ENCODE peak calls at places on chromosomes 5 and 9, in four cellular contexts. F is tibial artery, P is heart left ventricle, X is pancreas. V is an unnamed sample. For H3K4me1, the result is how much of the 10 kb centered on the place peaks cover.

GRCh38 chr9:133457233-133457632 is 2.5 kb upstream of the CACFD1 start:
- DNase-seq in P (no peak), X (no peak), F (no peak), V (no peak)

GRCh38 chr9:89372230-89372816 is 54.0 kb downstream of the SECISBP2 start:
- DNase-seq in P (no peak), F (no peak), X (no peak), V (no peak)

GRCh38 chr5:94618493-94619328 is at the start of the genes KIAA0825 and SLF1:
- DNase-seq in P (peak), F (peak), X (peak), V (peak)

GRCh38 chr9:106890621-106891020 is 27.7 kb downstream of the ZNF462 start:
- DNase-seq in F (no peak), X (no peak), P (no peak), V (no peak)

GRCh38 chr9:37621299-37621934 is 29.0 kb upstream of the TOMM5 start:
- DNase-seq in P (no peak), F (no peak), X (no peak), V (no peak)

GRCh38 chr5:179404321-179405053 is 59.2 kb upstream of the ADAMTS2 start:
- DNase-seq in X (no peak), P (no peak), F (no peak), V (no peak)

GRCh38 chr9:121683652-121684051 is 32.2 kb downstream of the DAB2IP start:
- DNase-seq in F (no peak), P (no peak), X (no peak), V (no peak)

GRCh38 chr5:161544350-161544765 is 2.2 kb downstream of the GABRB2 start:
- DNase-seq in X (peak), F (peak), P (no peak), V (no peak)

GRCh38 chr9:71716138-71716909 is 52.0 kb downstream of the CEMIP2 start:
- DNase-seq in X (no peak), F (no peak), P (no peak), V (no peak)

GRCh38 chr5:115309751-115310370 is 13.4 kb upstream of the CCDC112 start:
- DNase-seq in P (no peak), X (no peak), F (no peak), V (no peak)

GRCh38 chr5:143826909-143827514 is 15.1 kb downstream of the HMHB1 start:
- DNase-seq in F (no peak), X (no peak), P (no peak), V (no peak)

GRCh38 chr5:172569862-172570558 is 71.1 kb upstream of the NEURL1B start:
- DNase-seq in P (no peak), F (no peak), X (no peak), V (no peak)

GRCh38 chr9:72203205-72203803 is 54.1 kb downstream of the GDA start:
- DNase-seq in X (peak), F (no peak), P (no peak), V (no peak)

GRCh38 chr5:94751456-94751855 is 133.0 kb downstream of the SLF1 start:
- DNase-seq in F (no peak), X (no peak), P (no peak), V (peak)

GRCh38 chr9:115042781-115043509 is 75.0 kb downstream of the TNC start:
- DNase-seq in F (no peak), P (no peak), X (no peak), V (no peak)

GRCh38 chr5:111236995-111237394 is 12.8 kb downstream of the CAMK4 start:
- DNase-seq in P (no peak), X (no peak), F (no peak), V (no peak)
- H3K4me1 ChIP-seq in P (under half), X (under half), F (under half), V (under half)

GRCh38 chr9:116099821-116100220 is 53.8 kb upstream of the PAPPA start:
- DNase-seq in F (no peak), P (no peak), X (no peak), V (no peak)
- H3K4me1 ChIP-seq in F (under half), P (under half), X (under half), V (under half)

DNA sequence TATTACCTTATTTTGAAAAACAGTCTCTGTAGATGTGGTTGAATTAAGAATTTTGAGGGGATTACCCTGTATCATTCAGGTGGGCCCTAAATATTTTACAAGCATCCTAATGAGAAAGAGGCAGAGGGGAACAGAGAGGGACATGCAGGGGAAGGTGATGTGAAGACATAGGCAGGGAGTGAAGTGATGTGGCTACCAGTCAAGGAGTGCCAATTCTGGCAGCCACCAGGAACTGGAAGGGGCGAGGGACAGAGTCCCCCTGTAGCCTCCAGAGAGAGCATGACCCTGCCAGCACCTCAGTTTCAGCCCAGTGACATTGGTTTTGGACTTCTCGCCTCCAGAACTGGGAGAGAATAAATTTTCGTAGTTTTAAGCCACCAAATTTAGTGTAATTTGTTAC is 44.1 kb downstream of the PIP5K1B start:
- DNase-seq in X (no peak), F (no peak), P (no peak), V (no peak)
- H3K4me1 ChIP-seq in X (under half), F (under half), P (under half), V (under half)

GRCh38 chr5:150496534-150496933 is 11.4 kb upstream of the NDST1 start:
- DNase-seq in F (no peak), X (no peak), P (peak), V (no peak)

GRCh38 chr5:150497989-150498317 is 10.0 kb upstream of the NDST1 start:
- DNase-seq in P (no peak), X (no peak), F (no peak), V (no peak)

GRCh38 chr5:150497274-150497988 is 10.5 kb upstream of the NDST1 start:
- DNase-seq in F (peak), X (no peak), P (peak), V (peak)

GRCh38 chr5:150498501-150498900 is 9.4 kb upstream of the NDST1 start:
- DNase-seq in P (no peak), X (no peak), F (no peak), V (no peak)

GRCh38 chr5:150496098-150496497 is 11.8 kb upstream of the NDST1 start:
- DNase-seq in P (no peak), X (no peak), F (no peak), V (no peak)
- H3K4me1 ChIP-seq in P (half or more), X (under half), F (under half), V (under half)

V was measured in lung.